ENCODE peak calls at places on chromosomes 2 and 18, in seven cellular contexts. L, R, S, Z, V, G and N are unnamed samples.

GRCh38 chr2:197198890-197199289 is 111.7 kb downstream of the ANKRD44 start:
- DNase-seq in L (peak), R (no peak), S (peak), Z (no peak), V (no peak), G (no peak), N (no peak)

GRCh38 chr2:74864728-74865722 is 31.1 kb downstream of the HK2 start:
- DNase-seq in L (no peak), R (peak), S (no peak), Z (peak), V (no peak), G (peak), N (no peak)

GRCh38 chr2:234075521-234075915 is 25.0 kb downstream of the SPP2 start:
- DNase-seq in L (no peak), R (no peak), S (no peak), Z (no peak), V (no peak), G (no peak), N (no peak)

GRCh38 chr2:55782528-55783173 is 89.0 kb upstream of the PNPT1 start:
- DNase-seq in L (no peak), R (no peak), S (no peak), Z (no peak), V (no peak), G (no peak), N (no peak)

GRCh38 chr2:71910277-71910676 is 237.4 kb downstream of the CYP26B1 start:
- DNase-seq in L (no peak), R (no peak), S (no peak), Z (no peak), V (no peak), G (no peak), N (no peak)

GRCh38 chr18:8730080-8730827 is 24.9 kb downstream of the MTCL1 start:
- DNase-seq in L (peak), R (no peak), S (peak), Z (peak), V (no peak), G (peak), N (no peak)

GRCh38 chr18:32349728-32350395 is 120.8 kb downstream of the GAREM1 start:
- DNase-seq in L (peak), R (peak), S (peak), Z (peak), V (peak), G (peak), N (peak)

GRCh38 chr2:98269830-98270229 is 76.4 kb upstream of the CNGA3 start:
- DNase-seq in L (no peak), R (peak), S (no peak), Z (no peak), V (no peak), G (no peak), N (no peak)

GRCh38 chr2:48345176-48345575 is 184.8 kb upstream of the STON1 start:
- DNase-seq in L (no peak), R (no peak), S (no peak), Z (no peak), V (no peak), G (peak), N (no peak)

GRCh38 chr2:1781291-1782080 is 37.2 kb upstream of the PXDN start:
- DNase-seq in L (no peak), R (no peak), S (no peak), Z (no peak), V (no peak), G (no peak), N (no peak)

GRCh38 chr2:12856934-12857660 is 140.4 kb downstream of the TRIB2 start:
- DNase-seq in L (no peak), R (peak), S (no peak), Z (peak), V (no peak), G (peak), N (peak)

GRCh38 chr2:149036507-149037293 is 1.8 kb upstream of the LYPD6B start:
- DNase-seq in L (no peak), R (no peak), S (no peak), Z (no peak), V (no peak), G (no peak), N (no peak)

GRCh38 chr2:126995652-126996377 is 97.1 kb downstream of the TEX51 start:
- DNase-seq in L (no peak), R (no peak), S (no peak), Z (no peak), V (no peak), G (no peak), N (no peak)

GRCh38 chr18:76426738-76427305 is 68.2 kb downstream of the ZNF516 start:
- DNase-seq in L (no peak), R (no peak), S (no peak), Z (no peak), V (no peak), G (no peak), N (no peak)

GRCh38 chr2:11738589-11739436 is 7.6 kb upstream of the LPIN1 start:
- DNase-seq in L (peak), R (peak), S (peak), Z (peak), V (peak), G (peak), N (peak)

GRCh38 chr2:136118819-136119716 is 1.1 kb upstream of the CXCR4 start:
- DNase-seq in L (peak), R (no peak), S (peak), Z (no peak), V (peak), G (no peak), N (no peak)

GRCh38 chr2:238020816-238021215 is 40.0 kb upstream of the SCLY start:
- DNase-seq in L (peak), R (no peak), S (no peak), Z (no peak), V (no peak), G (no peak), N (no peak)